ENCODE peak calls at places on chromosomes 7 and 10, in seven cellular contexts. One of them, this sample, is unnamed.

GRCh38 chr10:19815478-19816419 is 483 bp upstream of the PLXDC2 start:
- DNase-seq in HFF-Myc: no peak
- DNase-seq in cardiac muscle cell: peak
- DNase-seq in left ventricle myocardium inferior: peak
- DNase-seq in IMR-90: peak
- DNase-seq in WTC11: peak
- DNase-seq in fibroblast of pulmonary artery: peak
- DNase-seq in this sample: no peak

GRCh38 chr7:104017001-104017400 is 27.5 kb upstream of the RELN start:
- DNase-seq in left ventricle myocardium inferior: no peak
- DNase-seq in IMR-90: no peak
- DNase-seq in cardiac muscle cell: no peak
- DNase-seq in fibroblast of pulmonary artery: peak
- DNase-seq in WTC11: no peak
- DNase-seq in HFF-Myc: no peak
- DNase-seq in this sample: no peak

GRCh38 chr10:34908472-34908871 is 93.4 kb upstream of the PARD3 start:
- DNase-seq in fibroblast of pulmonary artery: no peak
- DNase-seq in left ventricle myocardium inferior: no peak
- DNase-seq in WTC11: no peak
- DNase-seq in IMR-90: peak
- DNase-seq in cardiac muscle cell: no peak
- DNase-seq in HFF-Myc: peak
- DNase-seq in this sample: no peak

GRCh38 chr7:112743811-112744210 is 46.4 kb downstream of the TMEM168 start:
- DNase-seq in IMR-90: no peak
- DNase-seq in cardiac muscle cell: peak
- DNase-seq in HFF-Myc: no peak
- DNase-seq in left ventricle myocardium inferior: no peak
- DNase-seq in WTC11: no peak
- DNase-seq in fibroblast of pulmonary artery: no peak
- DNase-seq in this sample: no peak

GRCh38 chr7:155484483-155485399 is 26.8 kb downstream of the EN2 start:
- DNase-seq in cardiac muscle cell: no peak
- DNase-seq in HFF-Myc: no peak
- DNase-seq in fibroblast of pulmonary artery: no peak
- DNase-seq in left ventricle myocardium inferior: no peak
- DNase-seq in WTC11: no peak
- DNase-seq in IMR-90: no peak
- DNase-seq in this sample: no peak

GRCh38 chr10:63825111-63825510 is 303.9 kb downstream of the REEP3 start:
- DNase-seq in HFF-Myc: no peak
- DNase-seq in left ventricle myocardium inferior: no peak
- DNase-seq in fibroblast of pulmonary artery: no peak
- DNase-seq in IMR-90: no peak
- DNase-seq in cardiac muscle cell: no peak
- DNase-seq in WTC11: no peak
- DNase-seq in this sample: no peak

GRCh38 chr10:5447071-5447470 is 34.7 kb downstream of the NET1 start:
- DNase-seq in IMR-90: peak
- DNase-seq in HFF-Myc: no peak
- DNase-seq in left ventricle myocardium inferior: no peak
- DNase-seq in fibroblast of pulmonary artery: no peak
- DNase-seq in cardiac muscle cell: no peak
- DNase-seq in WTC11: no peak
- DNase-seq in this sample: no peak

GRCh38 chr10:92691591-92692084 is 1.9 kb downstream of the HHEX start:
- DNase-seq in WTC11: peak
- DNase-seq in IMR-90: no peak
- DNase-seq in cardiac muscle cell: no peak
- DNase-seq in left ventricle myocardium inferior: peak
- DNase-seq in HFF-Myc: no peak
- DNase-seq in fibroblast of pulmonary artery: no peak
- DNase-seq in this sample: no peak

GRCh38 chr10:5040781-5041470 is 37.3 kb upstream of the AKR1C2 start:
- DNase-seq in left ventricle myocardium inferior: no peak
- DNase-seq in IMR-90: peak
- DNase-seq in WTC11: no peak
- DNase-seq in fibroblast of pulmonary artery: peak
- DNase-seq in cardiac muscle cell: no peak
- DNase-seq in HFF-Myc: no peak
- DNase-seq in this sample: no peak

GRCh38 chr7:49791089-49791741 is 17.8 kb downstream of the VWC2 start:
- DNase-seq in WTC11: peak
- DNase-seq in cardiac muscle cell: peak
- DNase-seq in fibroblast of pulmonary artery: no peak
- DNase-seq in left ventricle myocardium inferior: no peak
- DNase-seq in HFF-Myc: no peak
- DNase-seq in IMR-90: no peak
- DNase-seq in this sample: no peak

GRCh38 chr7:157709531-157710251 is 372.9 kb downstream of the DNAJB6 start:
- DNase-seq in cardiac muscle cell: no peak
- DNase-seq in left ventricle myocardium inferior: no peak
- DNase-seq in WTC11: peak
- DNase-seq in fibroblast of pulmonary artery: no peak
- DNase-seq in HFF-Myc: no peak
- DNase-seq in IMR-90: no peak
- DNase-seq in this sample: no peak

GRCh38 chr10:127964644-127965043 is 57.7 kb downstream of the PTPRE start:
- DNase-seq in left ventricle myocardium inferior: no peak
- DNase-seq in cardiac muscle cell: no peak
- DNase-seq in fibroblast of pulmonary artery: no peak
- DNase-seq in IMR-90: no peak
- DNase-seq in WTC11: no peak
- DNase-seq in HFF-Myc: no peak
- DNase-seq in this sample: no peak

GRCh38 chr7:99184468-99185225 is 23.3 kb downstream of the KPNA7 start:
- DNase-seq in HFF-Myc: no peak
- DNase-seq in fibroblast of pulmonary artery: no peak
- DNase-seq in cardiac muscle cell: no peak
- DNase-seq in left ventricle myocardium inferior: no peak
- DNase-seq in WTC11: peak
- DNase-seq in IMR-90: no peak
- DNase-seq in this sample: no peak

GRCh38 chr7:84264341-84264740 is 69.8 kb upstream of the SEMA3A start:
- DNase-seq in fibroblast of pulmonary artery: no peak
- DNase-seq in IMR-90: no peak
- DNase-seq in HFF-Myc: no peak
- DNase-seq in left ventricle myocardium inferior: no peak
- DNase-seq in WTC11: no peak
- DNase-seq in cardiac muscle cell: no peak
- DNase-seq in this sample: no peak

GRCh38 chr7:151032936-151033863 is 5.0 kb downstream of the ABCB8 start:
- DNase-seq in HFF-Myc: no peak
- DNase-seq in WTC11: no peak
- DNase-seq in left ventricle myocardium inferior: no peak
- DNase-seq in IMR-90: no peak
- DNase-seq in cardiac muscle cell: no peak
- DNase-seq in fibroblast of pulmonary artery: no peak
- DNase-seq in this sample: no peak

GRCh38 chr10:59804220-59804619 is 51.0 kb upstream of the MRLN start:
- DNase-seq in WTC11: no peak
- DNase-seq in IMR-90: no peak
- DNase-seq in HFF-Myc: no peak
- DNase-seq in left ventricle myocardium inferior: no peak
- DNase-seq in cardiac muscle cell: no peak
- DNase-seq in fibroblast of pulmonary artery: no peak
- DNase-seq in this sample: no peak

GRCh38 chr10:89518108-89518507 is 17.3 kb downstream of the SLC16A12 start:
- DNase-seq in cardiac muscle cell: no peak
- DNase-seq in left ventricle myocardium inferior: peak
- DNase-seq in WTC11: no peak
- DNase-seq in fibroblast of pulmonary artery: no peak
- DNase-seq in IMR-90: no peak
- DNase-seq in HFF-Myc: no peak
- DNase-seq in this sample: no peak

GRCh38 chr10:56288403-56288802 is 72.7 kb downstream of the ZWINT start:
- DNase-seq in cardiac muscle cell: no peak
- DNase-seq in IMR-90: no peak
- DNase-seq in WTC11: no peak
- DNase-seq in fibroblast of pulmonary artery: no peak
- DNase-seq in left ventricle myocardium inferior: no peak
- DNase-seq in HFF-Myc: no peak
- DNase-seq in this sample: no peak

GRCh38 chr10:17257466-17258321 is 29.7 kb downstream of the VIM start:
- DNase-seq in WTC11: peak
- DNase-seq in left ventricle myocardium inferior: no peak
- DNase-seq in cardiac muscle cell: peak
- DNase-seq in fibroblast of pulmonary artery: peak
- DNase-seq in HFF-Myc: no peak
- DNase-seq in IMR-90: peak
- DNase-seq in this sample: no peak
- TF ChIP-seq CTCF in WTC11: peak
- TF ChIP-seq CTCF in left ventricle myocardium inferior: peak
- TF ChIP-seq CTCF in cardiac muscle cell: peak
- TF ChIP-seq CTCF in fibroblast of pulmonary artery: peak
- TF ChIP-seq CTCF in HFF-Myc: peak
- TF ChIP-seq CTCF in IMR-90: peak
- TF ChIP-seq CTCF in this sample: peak

GRCh38 chr10:31467791-31468535 is 148.9 kb downstream of the ZEB1 start:
- DNase-seq in fibroblast of pulmonary artery: peak
- DNase-seq in WTC11: peak
- DNase-seq in cardiac muscle cell: no peak
- DNase-seq in left ventricle myocardium inferior: no peak
- DNase-seq in IMR-90: no peak
- DNase-seq in HFF-Myc: no peak
- DNase-seq in this sample: no peak
- TF ChIP-seq CTCF in fibroblast of pulmonary artery: peak
- TF ChIP-seq CTCF in WTC11: peak
- TF ChIP-seq CTCF in cardiac muscle cell: peak
- TF ChIP-seq CTCF in left ventricle myocardium inferior: peak
- TF ChIP-seq CTCF in IMR-90: peak
- TF ChIP-seq CTCF in HFF-Myc: peak
- TF ChIP-seq CTCF in this sample: no peak

GRCh38 chr10:124521429-124521871 is 59.8 kb downstream of the LHPP start:
- DNase-seq in IMR-90: no peak
- DNase-seq in fibroblast of pulmonary artery: no peak
- DNase-seq in WTC11: no peak
- DNase-seq in cardiac muscle cell: no peak
- DNase-seq in left ventricle myocardium inferior: no peak
- DNase-seq in HFF-Myc: no peak
- DNase-seq in this sample: no peak

GRCh38 chr10:124522131-124522902 is 60.7 kb downstream of the LHPP start:
- DNase-seq in cardiac muscle cell: no peak
- DNase-seq in fibroblast of pulmonary artery: no peak
- DNase-seq in HFF-Myc: no peak
- DNase-seq in left ventricle myocardium inferior: no peak
- DNase-seq in WTC11: peak
- DNase-seq in IMR-90: no peak
- DNase-seq in this sample: no peak

GRCh38 chr10:124522903-124523260 is 61.3 kb downstream of the LHPP start:
- DNase-seq in IMR-90: no peak
- DNase-seq in fibroblast of pulmonary artery: no peak
- DNase-seq in HFF-Myc: no peak
- DNase-seq in cardiac muscle cell: no peak
- DNase-seq in left ventricle myocardium inferior: no peak
- DNase-seq in WTC11: no peak
- DNase-seq in this sample: no peak

GRCh38 chr10:124518366-124518765 is 56.7 kb downstream of the LHPP start:
- DNase-seq in fibroblast of pulmonary artery: no peak
- DNase-seq in IMR-90: no peak
- DNase-seq in HFF-Myc: no peak
- DNase-seq in cardiac muscle cell: no peak
- DNase-seq in left ventricle myocardium inferior: no peak
- DNase-seq in WTC11: no peak
- DNase-seq in this sample: no peak

DNA sequence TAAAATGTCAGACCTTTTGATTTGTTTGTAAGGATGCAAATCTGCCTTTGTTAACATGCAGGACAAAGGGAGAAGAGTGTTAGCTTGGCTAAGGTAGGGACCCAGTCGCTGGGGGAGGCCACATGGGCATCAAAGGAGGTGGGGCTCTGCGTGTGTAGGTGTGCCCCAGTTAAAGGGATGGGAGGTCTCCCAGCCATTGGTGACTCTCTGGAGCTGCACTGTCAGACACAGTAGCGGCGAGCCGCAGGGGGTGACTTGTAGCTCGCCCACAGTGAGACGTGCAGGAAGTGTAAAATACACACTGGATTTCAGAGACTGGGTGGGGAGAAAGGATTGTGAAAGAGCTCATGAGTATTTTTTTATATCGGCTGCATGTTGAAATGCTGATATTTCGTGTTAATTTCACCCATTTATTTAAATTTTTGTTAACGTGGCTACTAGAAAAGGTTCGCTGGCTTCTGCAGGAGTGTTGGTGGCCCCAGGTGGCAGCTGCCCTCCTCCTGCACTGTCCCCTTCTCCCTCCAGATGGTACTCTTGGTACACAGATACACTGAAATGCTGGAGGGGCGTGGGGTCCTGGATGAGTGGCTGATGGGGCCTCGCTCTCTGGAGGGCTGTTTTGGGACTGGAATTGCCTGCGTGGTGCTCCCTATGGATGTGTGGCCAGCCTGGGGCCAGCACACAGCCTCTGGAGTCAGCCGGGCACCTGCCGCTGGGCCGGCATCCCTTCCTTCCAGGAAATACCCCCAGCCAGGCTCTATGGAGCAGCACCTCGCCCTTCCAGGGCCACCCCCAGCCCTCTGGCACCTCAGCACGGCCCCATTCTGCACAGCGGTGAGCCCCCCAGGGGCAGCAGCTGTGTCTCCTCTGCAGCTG is 59.2 kb downstream of the LHPP start:
- DNase-seq in WTC11: peak
- DNase-seq in left ventricle myocardium inferior: no peak
- DNase-seq in IMR-90: peak
- DNase-seq in HFF-Myc: no peak
- DNase-seq in fibroblast of pulmonary artery: no peak
- DNase-seq in cardiac muscle cell: no peak
- DNase-seq in this sample: no peak
- TF ChIP-seq CTCF in WTC11: no peak
- TF ChIP-seq CTCF in left ventricle myocardium inferior: no peak
- TF ChIP-seq CTCF in IMR-90: no peak
- TF ChIP-seq CTCF in HFF-Myc: no peak
- TF ChIP-seq CTCF in fibroblast of pulmonary artery: no peak
- TF ChIP-seq CTCF in cardiac muscle cell: no peak
- TF ChIP-seq CTCF in this sample: no peak

GRCh38 chr10:21757601-21757901 is 223.5 kb downstream of the MLLT10 start:
- DNase-seq in cardiac muscle cell: peak
- DNase-seq in IMR-90: no peak
- DNase-seq in WTC11: peak
- DNase-seq in left ventricle myocardium inferior: no peak
- DNase-seq in HFF-Myc: no peak
- DNase-seq in fibroblast of pulmonary artery: peak
- DNase-seq in this sample: no peak

GRCh38 chr10:21756707-21757600 is 222.9 kb downstream of the MLLT10 start:
- DNase-seq in fibroblast of pulmonary artery: no peak
- DNase-seq in left ventricle myocardium inferior: no peak
- DNase-seq in cardiac muscle cell: peak
- DNase-seq in IMR-90: no peak
- DNase-seq in HFF-Myc: no peak
- DNase-seq in WTC11: no peak
- DNase-seq in this sample: no peak

GRCh38 chr10:21758671-21759070 is 224.6 kb downstream of the MLLT10 start:
- DNase-seq in fibroblast of pulmonary artery: no peak
- DNase-seq in HFF-Myc: no peak
- DNase-seq in WTC11: no peak
- DNase-seq in cardiac muscle cell: no peak
- DNase-seq in left ventricle myocardium inferior: no peak
- DNase-seq in IMR-90: no peak
- DNase-seq in this sample: no peak

GRCh38 chr10:21759232-21759631 is 225.2 kb downstream of the MLLT10 start:
- DNase-seq in WTC11: no peak
- DNase-seq in fibroblast of pulmonary artery: no peak
- DNase-seq in cardiac muscle cell: no peak
- DNase-seq in left ventricle myocardium inferior: no peak
- DNase-seq in HFF-Myc: no peak
- DNase-seq in IMR-90: no peak
- DNase-seq in this sample: no peak

GRCh38 chr10:21758239-21758638 is 224.2 kb downstream of the MLLT10 start:
- DNase-seq in HFF-Myc: no peak
- DNase-seq in left ventricle myocardium inferior: no peak
- DNase-seq in IMR-90: no peak
- DNase-seq in WTC11: no peak
- DNase-seq in cardiac muscle cell: no peak
- DNase-seq in fibroblast of pulmonary artery: no peak
- DNase-seq in this sample: no peak
- TF ChIP-seq CTCF in HFF-Myc: no peak
- TF ChIP-seq CTCF in left ventricle myocardium inferior: no peak
- TF ChIP-seq CTCF in IMR-90: no peak
- TF ChIP-seq CTCF in WTC11: no peak
- TF ChIP-seq CTCF in cardiac muscle cell: no peak
- TF ChIP-seq CTCF in fibroblast of pulmonary artery: no peak
- TF ChIP-seq CTCF in this sample: no peak

This sample was measured in omental fat pad.